ENCODE peak calls at places on chromosomes 4 and X, in seven cellular contexts. C is choroid plexus epithelial cell, W is brain microvascular endothelial cell, M is Peyer's patch, N is foreskin keratinocyte, V is fibroblast of mammary gland, G is body of pancreas. R is an unnamed sample.

GRCh38 chrX:69065451-69065850 is 99.8 kb downstream of the PJA1 start:
- DNase-seq in C (peak), W (no peak), M (no peak), N (peak), V (peak), G (no peak), R (no peak)

GRCh38 chrX:45850197-45850774 is 649.6 kb upstream of the DIPK2B start:
- DNase-seq in C (peak), W (no peak), M (peak), N (no peak), V (no peak), G (no peak), R (no peak)

GRCh38 chr4:79597266-79597665 is 189.2 kb upstream of the GK2 start:
- DNase-seq in C (peak), W (peak), M (no peak), N (peak), V (peak), G (no peak), R (no peak)

GRCh38 chrX:42746606-42747005 is 31.4 kb downstream of the PPP1R2C start:
- DNase-seq in C (peak), W (peak), M (no peak), N (no peak), V (peak), G (no peak), R (no peak)

GRCh38 chr4:140082399-140082758 is 71.6 kb downstream of the MAML3 start:
- DNase-seq in C (no peak), W (no peak), M (no peak), N (no peak), V (no peak), G (no peak), R (no peak)

GRCh38 chr4:23878235-23878861 is 11.5 kb downstream of the PPARGC1A start:
- DNase-seq in C (no peak), W (no peak), M (no peak), N (no peak), V (no peak), G (no peak), R (no peak)

GRCh38 chr4:176142253-176142652 is 53.1 kb downstream of the SPATA4 start:
- DNase-seq in C (no peak), W (no peak), M (no peak), N (no peak), V (no peak), G (no peak), R (no peak)

GRCh38 chr4:109676886-109677285 is 26.4 kb downstream of the CASP6 start:
- DNase-seq in C (peak), W (no peak), M (no peak), N (no peak), V (no peak), G (no peak), R (no peak)

GRCh38 chr4:82792912-82793649 is 5.5 kb downstream of the SCD5 start:
- DNase-seq in C (no peak), W (no peak), M (no peak), N (no peak), V (no peak), G (no peak), R (no peak)

GRCh38 chr4:75668596-75668995 is 4.6 kb downstream of the G3BP2 start:
- DNase-seq in C (no peak), W (no peak), M (no peak), N (no peak), V (no peak), G (no peak), R (no peak)

GRCh38 chr4:9904976-9905587 is 116.2 kb downstream of the SLC2A9 start:
- DNase-seq in C (peak), W (no peak), M (no peak), N (peak), V (no peak), G (no peak), R (no peak)

GRCh38 chr4:108830509-108831244 is 67.8 kb upstream of the ETNPPL start:
- DNase-seq in C (peak), W (no peak), M (no peak), N (no peak), V (no peak), G (peak), R (no peak)

GRCh38 chrX:140949231-140949630 is 53.2 kb upstream of the SPANXB1 start:
- DNase-seq in C (no peak), W (no peak), M (no peak), N (no peak), V (peak), G (no peak), R (no peak)

GRCh38 chrX:55818673-55819375 is 101.3 kb downstream of the RRAGB start:
- DNase-seq in C (no peak), W (no peak), M (no peak), N (no peak), V (no peak), G (no peak), R (no peak)

GRCh38 chr4:90007494-90008167 is 113.0 kb downstream of the MMRN1 start:
- DNase-seq in C (no peak), W (no peak), M (no peak), N (no peak), V (no peak), G (no peak), R (no peak)

GRCh38 chr4:148787831-148788477 is 345.7 kb upstream of the NR3C2 start:
- DNase-seq in C (peak), W (no peak), M (no peak), N (no peak), V (no peak), G (no peak), R (no peak)

GRCh38 chr4:89204624-89205023 is 93.3 kb downstream of the TIGD2 start:
- DNase-seq in C (peak), W (peak), M (no peak), N (no peak), V (peak), G (no peak), R (no peak)

GRCh38 chr4:101853691-101854090 is 63.2 kb downstream of the BANK1 start:
- DNase-seq in C (peak), W (no peak), M (no peak), N (no peak), V (no peak), G (no peak), R (no peak)

GRCh38 chr4:128810871-128811570 is 1.5 kb downstream of the JADE1 start:
- DNase-seq in C (peak), W (peak), M (peak), N (peak), V (peak), G (peak), R (peak)

GRCh38 chr4:3235581-3235980 is 13.4 kb upstream of the MSANTD1 start:
- DNase-seq in C (no peak), W (no peak), M (no peak), N (no peak), V (no peak), G (no peak), R (no peak)

GRCh38 chr4:29565256-29565655 is 1154.9 kb upstream of the PCDH7 start:
- DNase-seq in C (no peak), W (no peak), M (no peak), N (no peak), V (no peak), G (no peak), R (no peak)

GRCh38 chr4:36039031-36039430 is 205.3 kb downstream of the ARAP2 start:
- DNase-seq in C (no peak), W (no peak), M (no peak), N (no peak), V (no peak), G (no peak), R (no peak)

GRCh38 chr4:155946486-155946885 is 7.2 kb downstream of the CTSO start:
- DNase-seq in C (peak), W (peak), M (no peak), N (no peak), V (no peak), G (no peak), R (no peak)

GRCh38 chr4:143396695-143397094 is 60.0 kb downstream of the GAB1 start:
- DNase-seq in C (no peak), W (no peak), M (no peak), N (no peak), V (no peak), G (no peak), R (no peak)

GRCh38 chrX:111519215-111519614 is 7.8 kb downstream of the SERTM2 start:
- DNase-seq in C (peak), W (peak), M (no peak), N (no peak), V (peak), G (no peak), R (no peak)

GRCh38 chrX:151712253-151712652 is 3.6 kb upstream of the FATE1 start:
- DNase-seq in C (no peak), W (no peak), M (no peak), N (no peak), V (no peak), G (no peak), R (no peak)

GRCh38 chr4:103044183-103044582 is 24.7 kb upstream of the SLC9B1 start:
- DNase-seq in C (no peak), W (no peak), M (no peak), N (no peak), V (no peak), G (no peak), R (no peak)

GRCh38 chr4:71380721-71381120 is 41.9 kb downstream of the SLC4A4 start:
- DNase-seq in C (peak), W (peak), M (no peak), N (no peak), V (peak), G (no peak), R (no peak)

GRCh38 chr4:7307391-7308099 is 115.2 kb downstream of the SORCS2 start:
- DNase-seq in C (no peak), W (no peak), M (no peak), N (no peak), V (no peak), G (no peak), R (no peak)
- TF ChIP-seq CTCF in C (no peak), W (no peak), M (no peak), N (peak), V (no peak), G (no peak), R (no peak)

GRCh38 chr4:141518222-141518621 is 118.2 kb upstream of the IL15 start:
- DNase-seq in C (no peak), W (no peak), M (no peak), N (no peak), V (no peak), G (no peak), R (no peak)
- TF ChIP-seq CTCF in C (no peak), W (no peak), M (no peak), N (no peak), V (no peak), G (no peak), R (no peak)

DNA sequence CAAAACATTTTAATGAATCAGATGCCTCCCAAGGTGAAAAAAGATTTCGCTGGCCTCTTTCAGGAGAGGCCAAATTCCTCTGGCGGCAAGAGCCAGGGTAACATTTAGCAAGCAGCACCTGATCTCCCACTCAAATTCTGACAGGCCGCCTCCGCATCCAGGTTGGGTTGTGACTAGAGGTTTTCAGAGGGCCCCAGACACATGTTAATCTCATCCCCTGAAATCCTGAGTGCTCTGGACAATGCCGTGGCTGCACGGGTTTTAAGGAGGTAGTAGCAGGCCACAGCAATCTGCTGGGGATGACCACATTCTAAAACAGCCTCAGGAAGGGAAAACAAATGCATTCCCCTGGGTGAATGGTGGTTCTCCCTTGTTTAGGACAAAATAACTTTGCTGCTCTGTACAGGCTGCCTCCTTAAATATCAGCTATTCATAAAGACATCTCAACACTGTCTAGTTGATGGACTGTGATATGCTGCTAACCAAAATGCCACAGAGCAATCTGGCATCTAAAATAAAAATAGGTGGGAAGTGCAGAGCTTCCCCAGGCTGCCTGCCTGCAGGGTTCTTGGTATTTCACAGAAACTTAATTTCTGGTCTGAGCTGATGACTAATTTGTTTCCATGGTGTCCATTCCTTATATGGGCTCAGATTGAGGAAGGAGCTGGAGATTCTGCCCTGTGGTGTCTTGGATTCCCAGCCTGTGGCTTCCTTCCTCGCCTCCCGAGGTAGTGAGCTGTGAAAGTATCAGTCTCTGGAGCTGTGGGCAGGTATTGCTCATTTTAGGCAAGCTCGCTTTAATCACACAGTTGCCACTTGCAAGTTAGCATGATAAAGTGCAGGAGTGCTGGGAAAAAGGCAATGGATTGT is 202.1 kb downstream of the DCLK2 start:
- DNase-seq in C (peak), W (peak), M (no peak), N (peak), V (peak), G (no peak), R (no peak)
- TF ChIP-seq CTCF in C (no peak), W (no peak), M (no peak), N (no peak), V (no peak), G (no peak), R (no peak)

GRCh38 chrX:40539214-40540142 is 41.3 kb upstream of the ATP6AP2 start:
- DNase-seq in C (peak), W (peak), M (no peak), N (no peak), V (peak), G (no peak), R (peak)

GRCh38 chrX:40544343-40545250 is 36.2 kb upstream of the ATP6AP2 start:
- DNase-seq in C (peak), W (no peak), M (no peak), N (no peak), V (peak), G (no peak), R (no peak)

GRCh38 chrX:40543661-40544328 is 37.0 kb upstream of the ATP6AP2 start:
- DNase-seq in C (peak), W (peak), M (no peak), N (peak), V (peak), G (peak), R (no peak)

GRCh38 chrX:40542972-40543371 is 37.8 kb upstream of the ATP6AP2 start:
- DNase-seq in C (no peak), W (no peak), M (no peak), N (no peak), V (no peak), G (no peak), R (no peak)

DNA sequence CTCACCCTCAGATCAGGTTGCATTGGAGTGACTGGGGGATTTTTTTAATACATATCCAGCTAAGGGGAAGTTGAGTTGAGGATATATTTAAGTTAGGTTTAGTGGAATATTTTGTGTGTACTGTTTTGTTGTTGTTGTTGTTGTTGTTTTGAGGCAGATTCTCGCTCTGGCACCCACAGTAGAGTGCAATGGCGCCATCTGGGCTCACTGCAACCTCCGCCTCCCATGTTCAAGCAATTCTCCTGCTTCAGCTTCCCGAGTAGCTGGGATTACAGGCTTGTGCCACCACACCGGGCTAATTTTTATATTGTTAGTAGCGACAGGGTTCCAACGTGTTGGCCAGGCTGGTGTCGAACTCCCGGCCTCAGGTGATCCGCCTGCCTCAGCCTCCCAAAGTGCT is 38.6 kb upstream of the ATP6AP2 start:
- DNase-seq in C (no peak), W (no peak), M (no peak), N (no peak), V (no peak), G (no peak), R (no peak)
- TF ChIP-seq CTCF in C (no peak), W (no peak), M (no peak), N (peak), V (no peak), G (no peak), R (no peak)

DNA sequence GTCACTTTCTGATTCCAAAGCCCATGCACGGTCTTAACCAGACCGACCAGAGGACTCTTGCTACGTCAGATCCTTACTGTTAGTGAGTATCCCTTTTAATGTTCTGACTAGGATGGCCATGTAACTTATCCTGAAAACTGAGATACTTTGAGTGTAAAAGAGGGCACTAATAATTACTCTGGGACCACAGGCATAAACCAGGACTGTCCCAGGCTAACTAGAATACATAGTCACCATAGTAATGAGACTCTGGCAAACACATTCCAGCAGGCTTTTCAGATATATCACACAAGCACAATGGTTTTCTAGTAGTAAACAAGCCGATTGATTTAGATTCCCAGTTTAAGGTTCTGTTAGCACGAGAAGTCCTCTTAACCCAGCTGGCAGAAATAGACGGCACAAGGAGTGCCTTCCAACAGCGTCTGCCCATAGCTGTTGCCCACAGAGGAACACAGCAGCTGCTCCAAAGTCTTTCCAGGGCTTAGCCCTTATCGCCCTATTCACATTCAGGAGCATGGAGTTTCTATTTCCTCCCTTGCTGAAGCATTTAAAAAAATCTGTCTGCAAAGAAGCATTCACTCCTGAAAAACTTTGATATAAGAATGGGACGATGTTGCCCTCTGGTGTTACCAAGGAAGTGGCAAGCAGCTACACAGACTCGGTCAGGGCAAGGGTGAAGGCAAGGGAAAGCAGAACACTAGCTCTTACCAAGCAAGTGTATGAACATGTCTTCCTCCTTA is 92.4 kb downstream of the CXCL13 start:
- DNase-seq in C (peak), W (peak), M (peak), N (peak), V (peak), G (peak), R (no peak)
- TF ChIP-seq CTCF in C (peak), W (peak), M (no peak), N (peak), V (peak), G (peak), R (no peak)

GRCh38 chrX:153771686-153772607 is 7.9 kb downstream of the PLXNB3 start:
- DNase-seq in C (no peak), W (no peak), M (no peak), N (no peak), V (no peak), G (no peak), R (no peak)

GRCh38 chrX:153774576-153775292 is 6.1 kb upstream of the SRPK3 start:
- DNase-seq in C (no peak), W (no peak), M (peak), N (no peak), V (no peak), G (peak), R (no peak)

GRCh38 chrX:153773741-153774575 is 6.9 kb upstream of the SRPK3 start:
- DNase-seq in C (no peak), W (no peak), M (peak), N (no peak), V (no peak), G (peak), R (no peak)

GRCh38 chrX:153772608-153773217 is 8.1 kb upstream of the SRPK3 start:
- DNase-seq in C (no peak), W (no peak), M (no peak), N (no peak), V (no peak), G (no peak), R (no peak)

GRCh38 chrX:153773218-153773611 is 7.6 kb upstream of the SRPK3 start:
- DNase-seq in C (no peak), W (no peak), M (peak), N (no peak), V (no peak), G (no peak), R (no peak)
- TF ChIP-seq CTCF in C (no peak), W (no peak), M (no peak), N (no peak), V (no peak), G (no peak), R (no peak)

GRCh38 chrX:53476371-53476770 is 42.2 kb upstream of the HSD17B10 start:
- DNase-seq in C (peak), W (peak), M (no peak), N (peak), V (peak), G (no peak), R (no peak)

GRCh38 chrX:53481816-53482485 is 47.8 kb upstream of the HSD17B10 start:
- DNase-seq in C (peak), W (peak), M (peak), N (peak), V (peak), G (peak), R (peak)

GRCh38 chrX:53483838-53484420 is 49.8 kb upstream of the HSD17B10 start:
- DNase-seq in C (no peak), W (no peak), M (no peak), N (peak), V (peak), G (no peak), R (no peak)

GRCh38 chrX:53479295-53479694 is 45.1 kb upstream of the HSD17B10 start:
- DNase-seq in C (no peak), W (no peak), M (no peak), N (no peak), V (no peak), G (no peak), R (no peak)

DNA sequence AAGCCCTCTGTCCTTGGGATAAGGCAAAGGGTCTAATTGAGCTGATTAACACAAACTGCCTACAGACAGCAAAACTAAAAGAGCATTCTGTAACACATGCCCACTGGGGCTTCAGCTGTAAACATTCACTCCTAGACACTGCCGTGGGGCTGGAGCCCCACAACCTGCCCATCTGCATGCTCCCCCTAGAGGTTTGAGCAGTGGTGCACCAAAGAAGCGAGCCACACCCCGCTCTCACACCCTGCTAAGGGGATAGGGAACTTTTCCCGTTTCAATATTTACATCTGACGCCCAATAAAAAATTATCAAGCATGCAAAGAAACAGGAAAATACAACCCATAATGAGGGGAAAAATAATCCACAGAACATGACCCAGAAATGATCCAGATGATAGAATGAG is 46.9 kb upstream of the HSD17B10 start:
- DNase-seq in C (no peak), W (no peak), M (no peak), N (no peak), V (no peak), G (peak), R (no peak)
- TF ChIP-seq CTCF in C (peak), W (peak), M (no peak), N (peak), V (peak), G (peak), R (no peak)

DNA sequence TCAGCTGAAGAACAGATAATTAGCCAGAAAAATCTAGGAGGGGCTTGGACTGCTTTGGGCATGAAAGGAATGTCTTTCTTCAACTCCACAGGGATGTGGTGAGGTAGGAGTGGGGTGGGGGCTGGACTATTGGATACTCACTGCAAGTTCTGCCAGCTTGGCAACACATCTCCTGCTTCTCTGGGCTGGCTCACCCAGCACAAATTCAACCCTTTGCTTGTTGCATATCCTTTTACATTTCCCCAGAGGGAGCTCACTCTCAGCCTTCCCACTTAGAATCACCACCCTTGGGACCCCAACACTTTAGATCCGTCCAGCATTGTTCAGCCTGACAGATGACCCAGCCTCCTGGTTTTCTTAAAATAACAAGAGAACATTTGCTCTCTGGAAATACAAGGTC is 120.6 kb downstream of the KDR start:
- DNase-seq in C (peak), W (peak), M (no peak), N (no peak), V (peak), G (peak), R (no peak)
- TF ChIP-seq CTCF in C (peak), W (peak), M (no peak), N (no peak), V (no peak), G (no peak), R (no peak)